ENCODE peak calls at places on chromosomes 3 and 15, in four cellular contexts. U, F, Q and R are unnamed samples.

GRCh38 chr3:87084868-87085267 is 93.9 kb upstream of the VGLL3 start:
- DNase-seq in U (no peak), F (no peak), Q (no peak), R (no peak)

GRCh38 chr3:4741404-4742307 is 237.6 kb upstream of the BHLHE40 start:
- DNase-seq in U (no peak), F (no peak), Q (peak), R (no peak)

GRCh38 chr3:12618426-12618825 is 45.5 kb downstream of the RAF1 start:
- DNase-seq in U (no peak), F (no peak), Q (no peak), R (no peak)

GRCh38 chr3:124793054-124793740 is 62.9 kb downstream of the UMPS start:
- DNase-seq in U (no peak), F (no peak), Q (no peak), R (no peak)

GRCh38 chr3:128572644-128573105 is 77.9 kb downstream of the RPN1 start:
- DNase-seq in U (no peak), F (no peak), Q (no peak), R (no peak)

GRCh38 chr15:88864861-88865497 is 30.4 kb downstream of the HAPLN3 start:
- DNase-seq in U (no peak), F (no peak), Q (no peak), R (no peak)

GRCh38 chr3:25288416-25288815 is 139.6 kb upstream of the RARB start:
- DNase-seq in U (no peak), F (no peak), Q (no peak), R (no peak)

GRCh38 chr3:161163297-161163696 is 57.8 kb upstream of the NMD3 start:
- DNase-seq in U (no peak), F (no peak), Q (no peak), R (no peak)

GRCh38 chr3:78728406-78729145 is 1039.2 kb downstream of the ROBO1 start:
- DNase-seq in U (no peak), F (no peak), Q (peak), R (no peak)

GRCh38 chr3:14130230-14130629 is 5.4 kb downstream of the TMEM43 start:
- DNase-seq in U (no peak), F (no peak), Q (no peak), R (no peak)